ENCODE peak calls at places on chromosomes 11 and 22, in eight cellular contexts. U is thyroid gland, O is spleen, P is AG04450, M is SJSA1, Q is thoracic aorta, Z is mammary epithelial cell, I is uterus. Y is an unnamed sample.

GRCh38 chr11:110126936-110127335 is 33.7 kb downstream of the ZC3H12C start:
- DNase-seq in U (no peak), O (no peak), P (no peak), M (no peak), Q (no peak), Z (no peak), I (no peak), Y (no peak)

GRCh38 chr11:43689167-43689566 is 8.6 kb downstream of the HSD17B12 start:
- DNase-seq in U (no peak), O (no peak), P (no peak), M (no peak), Q (no peak), Z (no peak), I (no peak), Y (peak)

GRCh38 chr11:114366331-114367243 is 33.7 kb downstream of the C11orf71 start:
- DNase-seq in U (no peak), O (no peak), P (peak), M (peak), Q (no peak), Z (no peak), I (no peak), Y (no peak)

GRCh38 chr22:46073683-46074504 is 76.4 kb upstream of the PPARA start:
- DNase-seq in U (peak), O (peak), P (no peak), M (peak), Q (no peak), Z (peak), I (peak), Y (no peak)

GRCh38 chr11:75214411-75214821 is 26.2 kb upstream of the TPBGL start:
- DNase-seq in U (peak), O (no peak), P (peak), M (peak), Q (peak), Z (peak), I (peak), Y (peak)

GRCh38 chr11:19674831-19675230 is 37.8 kb upstream of the NAV2 start:
- DNase-seq in U (no peak), O (no peak), P (no peak), M (no peak), Q (no peak), Z (no peak), I (no peak), Y (peak)

GRCh38 chr11:67265633-67266423 is 445 bp upstream of the GRK2 start:
- DNase-seq in U (peak), O (peak), P (no peak), M (peak), Q (no peak), Z (peak), I (peak), Y (no peak)

GRCh38 chr11:60699282-60699681 is at the start of gene MS4A8:
- DNase-seq in U (no peak), O (no peak), P (no peak), M (no peak), Q (no peak), Z (no peak), I (no peak), Y (no peak)

GRCh38 chr22:44398791-44399190 is 86.0 kb upstream of the SHISAL1 start:
- DNase-seq in U (no peak), O (peak), P (no peak), M (no peak), Q (no peak), Z (no peak), I (peak), Y (no peak)

GRCh38 chr11:2708151-2708581 is 8.4 kb upstream of the KCNQ1OT1 start:
- DNase-seq in U (peak), O (peak), P (no peak), M (no peak), Q (no peak), Z (no peak), I (peak), Y (no peak)

GRCh38 chr22:19179472-19180048 is 1.0 kb upstream of the SLC25A1 start:
- DNase-seq in U (peak), O (peak), P (peak), M (no peak), Q (no peak), Z (peak), I (peak), Y (peak)

GRCh38 chr22:36863281-36863680 is 2.5 kb downstream of the NCF4 start:
- DNase-seq in U (no peak), O (peak), P (no peak), M (no peak), Q (no peak), Z (no peak), I (no peak), Y (no peak)

GRCh38 chr11:14642873-14643696 is 519 bp upstream of the PDE3B start:
- DNase-seq in U (no peak), O (peak), P (no peak), M (no peak), Q (no peak), Z (no peak), I (no peak), Y (no peak)

GRCh38 chr22:46619830-46620501 is at the start of gene GRAMD4:
- DNase-seq in U (peak), O (peak), P (no peak), M (no peak), Q (no peak), Z (no peak), I (no peak), Y (no peak)

GRCh38 chr11:22555901-22556300 is 69.7 kb downstream of the FANCF start:
- DNase-seq in U (no peak), O (no peak), P (no peak), M (no peak), Q (no peak), Z (no peak), I (no peak), Y (no peak)

GRCh38 chr11:48034926-48035876 is 54.8 kb downstream of the PTPRJ start:
- DNase-seq in U (no peak), O (peak), P (no peak), M (no peak), Q (peak), Z (no peak), I (peak), Y (no peak)

GRCh38 chr22:22111267-22111751 is 128.7 kb upstream of the TOP3B start:
- DNase-seq in U (no peak), O (no peak), P (peak), M (peak), Q (no peak), Z (peak), I (no peak), Y (no peak)

GRCh38 chr11:2805388-2806057 is 80.1 kb downstream of the CDKN1C start:
- DNase-seq in U (peak), O (peak), P (no peak), M (no peak), Q (no peak), Z (no peak), I (peak), Y (no peak)

GRCh38 chr11:119982517-119983239 is 155.2 kb downstream of the TRIM29 start:
- DNase-seq in U (no peak), O (no peak), P (no peak), M (no peak), Q (no peak), Z (no peak), I (no peak), Y (no peak)

GRCh38 chr11:101327908-101328307 is 198.3 kb upstream of the PGR start:
- DNase-seq in U (no peak), O (no peak), P (no peak), M (no peak), Q (no peak), Z (no peak), I (no peak), Y (no peak)

GRCh38 chr11:1531961-1532586 is 40.0 kb downstream of the DUSP8 start:
- DNase-seq in U (no peak), O (no peak), P (no peak), M (no peak), Q (peak), Z (peak), I (no peak), Y (no peak)

GRCh38 chr22:48881326-48881980 is 946.2 kb downstream of the BRD1 start:
- DNase-seq in U (no peak), O (peak), P (no peak), M (no peak), Q (no peak), Z (no peak), I (no peak), Y (no peak)
- H3K4me3 ChIP-seq in U (no peak), O (no peak), P (no peak), M (no peak), Q (no peak), Z (no peak), I (no peak), Y (no peak)

GRCh38 chr11:61814958-61815789 is 1.6 kb downstream of the FADS1 start:
- DNase-seq in U (peak), O (peak), P (peak), M (peak), Q (peak), Z (peak), I (peak), Y (no peak)

GRCh38 chr11:61814242-61814957 is 2.4 kb downstream of the FADS1 start:
- DNase-seq in U (peak), O (no peak), P (no peak), M (no peak), Q (no peak), Z (peak), I (peak), Y (no peak)

GRCh38 chr11:61816736-61817455 is at the start of gene FADS1:
- DNase-seq in U (peak), O (peak), P (peak), M (peak), Q (peak), Z (peak), I (peak), Y (peak)

GRCh38 chr11:61817471-61818202 is 834 bp upstream of the FADS1 start:
- DNase-seq in U (no peak), O (no peak), P (no peak), M (no peak), Q (no peak), Z (no peak), I (no peak), Y (no peak)

GRCh38 chr11:61815790-61816735 is 740 bp downstream of the FADS1 start:
- DNase-seq in U (peak), O (peak), P (no peak), M (peak), Q (peak), Z (peak), I (peak), Y (no peak)
- H3K4me3 ChIP-seq in U (peak), O (peak), P (peak), M (peak), Q (peak), Z (peak), I (peak), Y (peak)

GRCh38 chr22:41410311-41410751 is 28.6 kb downstream of the TEF start:
- DNase-seq in U (peak), O (no peak), P (no peak), M (no peak), Q (no peak), Z (no peak), I (peak), Y (no peak)

GRCh38 chr22:41417622-41418390 is 28.8 kb downstream of the TOB2 start:
- DNase-seq in U (peak), O (peak), P (no peak), M (no peak), Q (peak), Z (no peak), I (peak), Y (no peak)

GRCh38 chr22:41418717-41419116 is 27.9 kb downstream of the TOB2 start:
- DNase-seq in U (no peak), O (no peak), P (no peak), M (no peak), Q (no peak), Z (no peak), I (no peak), Y (no peak)

GRCh38 chr22:41411021-41411851 is 29.5 kb downstream of the TEF start:
- DNase-seq in U (peak), O (no peak), P (no peak), M (no peak), Q (peak), Z (no peak), I (peak), Y (no peak)

DNA sequence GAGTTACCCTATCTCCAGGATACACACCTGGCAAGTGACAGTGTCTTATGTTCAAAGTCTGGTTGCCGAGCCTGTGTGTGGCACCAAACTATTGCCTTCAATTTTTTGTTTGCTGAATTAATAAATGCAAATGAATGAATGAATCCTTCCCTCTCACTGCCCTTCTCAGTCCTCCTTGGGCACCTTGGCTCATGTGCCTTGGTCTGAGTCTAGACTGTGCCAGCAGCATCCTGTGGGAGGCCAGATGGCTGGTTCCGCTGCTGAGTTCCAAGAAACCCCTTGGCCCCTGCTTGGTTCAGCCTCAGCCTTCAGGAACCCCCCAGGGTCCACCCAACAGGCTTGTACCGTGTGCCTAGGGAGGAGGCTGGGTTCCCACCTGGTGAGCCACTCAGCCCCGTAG is 31.0 kb downstream of the TOB2 start:
- DNase-seq in U (no peak), O (no peak), P (no peak), M (no peak), Q (no peak), Z (no peak), I (no peak), Y (no peak)
- H3K4me3 ChIP-seq in U (peak), O (peak), P (no peak), M (no peak), Q (peak), Z (no peak), I (no peak), Y (no peak)

GRCh38 chr11:73664894-73665293 is 18.5 kb downstream of the PLEKHB1 start:
- DNase-seq in U (no peak), O (no peak), P (no peak), M (no peak), Q (no peak), Z (no peak), I (no peak), Y (no peak)

GRCh38 chr11:73662445-73663157 is 16.2 kb downstream of the PLEKHB1 start:
- DNase-seq in U (no peak), O (no peak), P (no peak), M (no peak), Q (no peak), Z (no peak), I (no peak), Y (no peak)

GRCh38 chr11:73661035-73661628 is 14.8 kb downstream of the PLEKHB1 start:
- DNase-seq in U (peak), O (peak), P (peak), M (peak), Q (peak), Z (peak), I (peak), Y (no peak)

GRCh38 chr11:73660497-73661034 is 14.2 kb downstream of the PLEKHB1 start:
- DNase-seq in U (no peak), O (no peak), P (no peak), M (no peak), Q (no peak), Z (no peak), I (no peak), Y (no peak)

DNA sequence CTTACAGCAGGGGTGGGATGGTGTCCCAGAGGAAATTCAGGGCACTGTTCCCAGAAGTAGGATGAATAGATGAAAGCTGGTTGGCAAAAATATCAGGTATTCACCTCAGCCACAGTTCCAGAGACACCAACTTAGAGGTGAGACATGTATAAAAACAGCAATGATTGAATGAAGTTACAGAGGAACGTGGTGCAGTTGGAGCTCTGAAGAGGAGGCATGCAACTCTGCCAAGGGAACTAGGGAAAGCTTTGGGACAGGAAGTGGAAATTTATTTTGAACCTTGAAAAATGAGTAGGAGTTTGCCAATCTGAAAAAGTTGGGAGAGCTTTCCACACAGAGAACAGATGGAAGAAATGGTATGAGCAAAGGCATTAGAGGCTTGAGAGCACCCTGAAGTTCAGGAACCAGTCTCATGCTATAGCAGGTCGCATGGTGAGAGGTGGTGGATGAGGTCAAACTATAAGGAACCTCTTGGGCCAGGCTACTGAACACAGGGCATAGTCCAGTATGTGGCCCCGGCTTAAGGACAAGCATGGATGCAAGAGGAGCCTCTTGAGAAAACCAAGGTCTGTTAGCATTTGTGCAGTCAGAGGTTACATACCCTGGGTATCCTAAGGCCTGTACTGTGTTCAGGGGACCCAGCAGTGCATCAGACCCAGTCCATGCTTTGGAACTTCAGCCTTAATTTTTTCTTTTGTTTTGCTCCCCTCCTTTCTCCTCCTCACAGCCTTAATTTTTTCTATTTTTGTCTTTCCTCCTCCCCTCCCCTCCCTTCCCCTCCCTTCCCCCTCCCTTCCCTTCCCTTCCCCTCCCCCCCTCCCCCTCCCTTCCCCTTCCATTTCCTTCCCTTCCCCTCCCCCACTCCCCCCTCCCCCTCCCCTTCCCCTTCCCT is 17.5 kb downstream of the PLEKHB1 start:
- DNase-seq in U (no peak), O (no peak), P (no peak), M (no peak), Q (no peak), Z (no peak), I (no peak), Y (no peak)
- H3K4me3 ChIP-seq in U (no peak), O (no peak), P (no peak), M (no peak), Q (no peak), Z (no peak), I (no peak), Y (no peak)

DNA sequence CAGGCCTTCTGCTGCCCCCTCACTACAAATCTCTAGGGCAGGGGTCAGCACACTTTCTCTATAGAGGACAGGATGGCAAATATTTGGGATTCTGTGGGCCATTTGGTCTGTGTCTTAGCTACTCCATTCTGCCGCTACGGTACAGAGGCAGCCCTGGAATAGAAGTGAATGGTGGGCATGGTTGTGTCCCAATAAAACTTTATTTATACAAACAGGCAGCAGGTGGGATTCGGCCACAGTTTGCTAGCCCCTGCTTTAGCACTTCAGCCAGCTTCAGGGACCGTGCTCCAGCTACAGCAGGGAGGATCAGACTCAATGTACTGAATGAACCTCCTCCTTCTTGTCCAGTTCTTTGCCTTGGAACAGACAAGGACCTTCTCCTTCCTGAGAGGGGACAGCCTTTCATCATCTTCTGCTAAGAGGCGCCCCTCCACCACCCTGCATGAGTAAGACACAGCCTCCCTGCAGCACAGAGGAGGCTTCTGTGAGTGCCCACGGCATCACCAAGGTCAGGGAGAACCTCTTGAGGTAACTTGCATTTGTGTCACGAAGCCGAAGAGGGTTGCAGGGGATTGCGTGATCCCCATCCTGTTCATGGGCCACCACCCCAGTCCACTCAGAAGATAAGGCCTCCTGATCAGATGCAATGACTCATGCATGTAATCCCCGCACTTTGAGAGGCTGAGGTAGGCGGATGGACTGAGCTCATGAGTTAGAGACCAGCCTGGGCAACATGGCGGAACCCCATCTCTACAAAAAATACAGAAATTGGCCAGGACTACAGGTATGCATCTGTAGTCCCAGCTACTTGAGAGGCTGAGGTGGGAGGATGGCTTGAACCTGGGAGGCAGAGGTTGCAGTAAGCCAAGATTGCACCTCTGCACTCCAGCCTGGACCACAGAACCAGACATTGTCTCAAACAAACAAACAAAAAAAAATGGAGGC is 4.6 kb downstream of the C11orf24 start:
- DNase-seq in U (no peak), O (no peak), P (no peak), M (no peak), Q (no peak), Z (no peak), I (no peak), Y (no peak)
- H3K4me3 ChIP-seq in U (no peak), O (no peak), P (no peak), M (no peak), Q (no peak), Z (no peak), I (no peak), Y (no peak)

DNA sequence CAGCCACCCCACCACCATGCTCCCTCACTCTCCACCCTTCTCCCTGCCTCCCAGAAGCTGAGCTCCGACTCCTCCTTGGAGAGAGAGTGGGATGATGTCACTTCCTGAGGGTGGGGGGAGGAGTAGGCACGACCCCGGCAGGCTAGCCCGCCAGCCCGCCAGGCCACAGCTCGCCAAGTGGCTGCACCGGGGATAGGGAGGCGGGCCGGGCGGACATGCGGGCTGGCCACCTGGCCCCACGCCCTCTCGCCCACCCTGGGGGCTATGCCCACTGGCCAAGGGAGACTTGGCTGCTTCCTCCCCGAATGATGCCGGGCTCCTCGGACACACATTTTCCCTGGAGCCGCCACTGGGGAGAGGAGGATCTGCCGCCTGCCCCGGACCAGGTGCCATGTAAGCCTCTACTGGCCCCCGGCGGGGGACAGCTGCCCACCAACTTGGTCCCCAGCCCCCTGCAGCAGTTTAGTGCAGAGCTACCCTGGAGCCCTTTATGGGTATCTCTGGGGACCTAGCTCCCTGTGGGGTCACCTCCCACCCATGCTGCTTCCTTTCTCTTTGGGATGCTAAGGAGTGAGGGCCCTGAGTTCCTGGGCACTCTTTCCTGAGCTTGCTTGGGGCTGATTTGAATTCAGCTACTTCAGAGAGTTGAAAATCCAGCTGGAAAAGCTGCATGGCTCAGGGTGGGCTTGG is 33.7 kb upstream of the MYRF start:
- DNase-seq in U (peak), O (no peak), P (peak), M (peak), Q (no peak), Z (no peak), I (peak), Y (no peak)
- H3K4me3 ChIP-seq in U (peak), O (peak), P (peak), M (peak), Q (peak), Z (no peak), I (peak), Y (no peak)

Y was measured in Jurkat, Clone E6-1.